ENCODE peak calls at places on chromosomes 3 and 15, in four cellular contexts. One of them, this sample, is unnamed.

GRCh38 chr15:67370206-67370954 is 115.8 kb downstream of the IQCH start:
- DNase-seq in thoracic aorta: no peak
- DNase-seq in type B pancreatic cell: no peak
- DNase-seq in naive thymus-derived CD8-positive, alpha-beta T cell: no peak
- DNase-seq in this sample: no peak

GRCh38 chr3:59777559-59778178 is 727.8 kb upstream of the CFAP20DC start:
- DNase-seq in thoracic aorta: no peak
- DNase-seq in type B pancreatic cell: no peak
- DNase-seq in naive thymus-derived CD8-positive, alpha-beta T cell: no peak
- DNase-seq in this sample: no peak

GRCh38 chr3:64056616-64057165 is 33.4 kb upstream of the PSMD6 start:
- DNase-seq in thoracic aorta: no peak
- DNase-seq in type B pancreatic cell: no peak
- DNase-seq in naive thymus-derived CD8-positive, alpha-beta T cell: no peak
- DNase-seq in this sample: no peak

GRCh38 chr3:23019596-23020300 is 183.4 kb upstream of the UBE2E2 start:
- DNase-seq in thoracic aorta: no peak
- DNase-seq in type B pancreatic cell: no peak
- DNase-seq in naive thymus-derived CD8-positive, alpha-beta T cell: no peak
- DNase-seq in this sample: no peak

GRCh38 chr3:188780188-188781147 is 391.3 kb upstream of the TPRG1 start:
- DNase-seq in thoracic aorta: no peak
- DNase-seq in type B pancreatic cell: no peak
- DNase-seq in naive thymus-derived CD8-positive, alpha-beta T cell: no peak
- DNase-seq in this sample: no peak

GRCh38 chr3:35322070-35322469 is 317.3 kb upstream of the ARPP21 start:
- DNase-seq in thoracic aorta: no peak
- DNase-seq in type B pancreatic cell: no peak
- DNase-seq in naive thymus-derived CD8-positive, alpha-beta T cell: no peak
- DNase-seq in this sample: no peak

GRCh38 chr15:78837543-78837942 is 26.3 kb upstream of the ADAMTS7 start:
- DNase-seq in thoracic aorta: no peak
- DNase-seq in type B pancreatic cell: no peak
- DNase-seq in naive thymus-derived CD8-positive, alpha-beta T cell: no peak
- DNase-seq in this sample: no peak

GRCh38 chr3:69115731-69116130 is 6.7 kb downstream of the LMOD3 start:
- DNase-seq in thoracic aorta: no peak
- DNase-seq in type B pancreatic cell: no peak
- DNase-seq in naive thymus-derived CD8-positive, alpha-beta T cell: no peak
- DNase-seq in this sample: no peak

This sample was measured in chondrocyte.